ENCODE peak calls at places on chromosome 10, in six cellular contexts. D is psoas muscle; M is HCT116; X is dorsolateral prefrontal cortex; K is CD8-positive, alpha-beta memory T cell; Q is body of pancreas. A is an unnamed sample. For H3K27me3, the result is how much of the 10 kb centered on the place peaks cover.

GRCh38 chr10:27383595-27384542 is 120.2 kb upstream of the RAB18 start:
- DNase-seq in K (no peak), M (no peak), X (no peak), Q (no peak), D (no peak), A (no peak)

GRCh38 chr10:120328647-120329046 is 128.4 kb upstream of the PLPP4 start:
- DNase-seq in K (no peak), M (no peak), X (no peak), D (no peak), Q (no peak), A (no peak)

GRCh38 chr10:42553064-42553407 is 85.3 kb downstream of the ZNF33B start:
- DNase-seq in D (no peak), Q (no peak), M (no peak), X (peak), K (no peak), A (no peak)

GRCh38 chr10:34505338-34505737 is 309.8 kb downstream of the PARD3 start:
- DNase-seq in D (no peak), K (no peak), M (no peak), Q (no peak), X (no peak), A (no peak)

GRCh38 chr10:33365314-33365713 is 30.8 kb upstream of the NRP1 start:
- DNase-seq in Q (no peak), D (no peak), X (no peak), K (no peak), M (no peak), A (no peak)

GRCh38 chr10:81594991-81595390 is 280.0 kb upstream of the NRG3 start:
- DNase-seq in K (no peak), D (no peak), M (no peak), Q (no peak), X (no peak), A (no peak)

GRCh38 chr10:44968887-44969400 is 9.3 kb downstream of the RASSF4 start:
- DNase-seq in K (no peak), Q (no peak), D (no peak), M (no peak), X (no peak), A (no peak)

GRCh38 chr10:14478639-14479038 is 147.9 kb upstream of the FRMD4A start:
- DNase-seq in M (peak), K (no peak), X (peak), D (peak), Q (peak), A (peak)

GRCh38 chr10:108465871-108466641 is 1301.5 kb upstream of the SORCS1 start:
- DNase-seq in X (peak), Q (peak), M (no peak), D (peak), K (no peak), A (no peak)

GRCh38 chr10:944034-944831 is 12.7 kb upstream of the LARP4B start:
- DNase-seq in K (no peak), D (peak), X (no peak), M (no peak), Q (peak), A (no peak)

GRCh38 chr10:98088186-98088971 is 46.1 kb upstream of the R3HCC1L start:
- DNase-seq in D (peak), Q (no peak), M (no peak), X (no peak), K (no peak), A (peak)

GRCh38 chr10:91462423-91462822 is 52.3 kb downstream of the HECTD2 start:
- DNase-seq in K (no peak), Q (no peak), M (no peak), X (no peak), D (no peak), A (no peak)

GRCh38 chr10:96670786-96671185 is 49.5 kb downstream of the PIK3AP1 start:
- DNase-seq in K (no peak), X (no peak), Q (no peak), D (no peak), M (no peak), A (no peak)

GRCh38 chr10:117653170-117653515 is 110.6 kb downstream of the EMX2 start:
- DNase-seq in D (no peak), Q (no peak), X (no peak), M (peak), K (no peak), A (no peak)

GRCh38 chr10:21496285-21497176 is 29.0 kb downstream of the SKIDA1 start:
- DNase-seq in Q (peak), K (peak), X (peak), M (no peak), D (peak), A (peak)

GRCh38 chr10:12726971-12727831 is 274.3 kb downstream of the CCDC3 start:
- DNase-seq in K (no peak), M (no peak), Q (no peak), X (no peak), D (no peak), A (no peak)

GRCh38 chr10:128047991-128048826 is 78.0 kb downstream of the MKI67 start:
- DNase-seq in D (no peak), K (peak), M (no peak), Q (peak), X (no peak), A (no peak)

GRCh38 chr10:132811891-132812481 is 26.0 kb upstream of the NKX6-2 start:
- DNase-seq in D (peak), K (no peak), X (no peak), Q (no peak), M (no peak), A (no peak)

GRCh38 chr10:18554479-18554878 is 96.9 kb downstream of the NSUN6 start:
- DNase-seq in Q (no peak), K (no peak), X (no peak), D (no peak), M (no peak), A (no peak)

GRCh38 chr10:35746004-35746403 is 103.9 kb upstream of the FZD8 start:
- DNase-seq in X (no peak), Q (no peak), M (no peak), K (no peak), D (no peak), A (peak)

GRCh38 chr10:124497196-124497990 is 35.8 kb downstream of the LHPP start:
- DNase-seq in K (no peak), M (no peak), X (no peak), D (no peak), Q (no peak), A (no peak)

GRCh38 chr10:810351-810846 is 120.9 kb upstream of the DIP2C start:
- DNase-seq in M (no peak), X (no peak), Q (no peak), K (no peak), D (no peak), A (peak)

GRCh38 chr10:52488606-52489485 is 174.8 kb downstream of the DKK1 start:
- DNase-seq in X (no peak), M (no peak), K (no peak), Q (no peak), D (no peak), A (no peak)

GRCh38 chr10:28668363-28669226 is 8.7 kb upstream of the BAMBI start:
- DNase-seq in K (no peak), X (no peak), Q (peak), M (no peak), D (peak), A (peak)

GRCh38 chr10:35369049-35369760 is 32.9 kb downstream of the CCNY start:
- DNase-seq in M (no peak), K (no peak), Q (peak), D (no peak), X (no peak), A (peak)

GRCh38 chr10:94963901-94964300 is 25.4 kb downstream of the CYP2C9 start:
- DNase-seq in D (no peak), M (peak), Q (peak), X (no peak), K (no peak), A (peak)

GRCh38 chr10:16689636-16690035 is 127.6 kb downstream of the RSU1 start:
- DNase-seq in D (no peak), M (no peak), X (no peak), Q (no peak), K (no peak), A (no peak)

GRCh38 chr10:19041176-19041575 is 7.4 kb upstream of the MALRD1 start:
- DNase-seq in K (no peak), D (no peak), X (no peak), M (no peak), Q (no peak), A (no peak)

GRCh38 chr10:66366163-66366562 is 559.7 kb upstream of the LRRTM3 start:
- DNase-seq in M (no peak), Q (no peak), D (no peak), X (no peak), K (no peak), A (no peak)
- H3K4me3 ChIP-seq in M (no peak), Q (no peak), D (no peak), X (no peak), K (no peak), A (no peak)

DNA sequence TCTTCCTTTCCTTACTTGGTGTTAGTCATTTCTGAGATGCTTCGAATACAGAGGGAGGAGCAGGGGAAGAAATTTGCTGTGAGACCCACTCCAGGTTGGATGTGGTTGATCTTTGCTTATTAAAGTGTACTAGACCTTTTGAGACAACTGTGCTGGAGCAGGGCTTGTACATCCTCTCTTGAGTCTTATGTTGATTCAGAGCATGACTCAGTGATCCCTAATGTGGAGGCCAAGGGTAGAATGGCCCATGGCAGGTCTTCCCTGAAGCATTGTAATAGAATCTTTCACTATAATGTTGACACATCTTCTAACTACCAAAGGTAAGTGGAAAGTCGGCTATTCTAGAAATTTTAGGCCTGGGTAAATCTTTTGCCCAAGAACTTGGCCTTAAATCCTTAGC is 17.0 kb upstream of the SFR1 start:
- DNase-seq in M (no peak), D (no peak), K (no peak), X (no peak), Q (no peak), A (no peak)
- H3K27me3 ChIP-seq in M (under half), D (under half), K (under half), X (under half), Q (under half), A (under half)

GRCh38 chr10:69459893-69460575 is 8.8 kb downstream of the TSPAN15 start:
- DNase-seq in D (no peak), Q (no peak), M (no peak), K (no peak), X (no peak), A (no peak)
- H3K4me3 ChIP-seq in D (no peak), Q (no peak), M (no peak), K (no peak), X (no peak), A (no peak)

GRCh38 chr10:110648743-110649651 is 4.9 kb downstream of the RBM20 start:
- DNase-seq in D (no peak), K (no peak), Q (no peak), M (no peak), X (no peak), A (peak)
- H3K27me3 ChIP-seq in D (under half), K (under half), Q (under half), M (under half), X (under half), A (under half)

GRCh38 chr10:60818134-60818770 is 40.0 kb downstream of the CDK1 start:
- DNase-seq in Q (no peak), X (no peak), D (no peak), K (no peak), M (no peak), A (no peak)

GRCh38 chr10:60820093-60820769 is 42.0 kb downstream of the CDK1 start:
- DNase-seq in D (no peak), Q (no peak), M (no peak), X (no peak), K (no peak), A (peak)

GRCh38 chr10:60819271-60819670 is 41.0 kb downstream of the CDK1 start:
- DNase-seq in Q (no peak), M (no peak), X (no peak), K (no peak), D (no peak), A (no peak)

GRCh38 chr10:60816624-60817023 is 38.3 kb downstream of the CDK1 start:
- DNase-seq in K (peak), M (peak), Q (peak), D (no peak), X (peak), A (peak)

GRCh38 chr10:60817135-60817805 is 39.0 kb downstream of the CDK1 start:
- DNase-seq in K (no peak), M (no peak), X (no peak), D (no peak), Q (peak), A (no peak)
- H3K4me3 ChIP-seq in K (no peak), M (no peak), X (peak), D (no peak), Q (no peak), A (no peak)

GRCh38 chr10:122419890-122420623 is 34.4 kb upstream of the ARMS2 start:
- DNase-seq in X (peak), D (no peak), K (no peak), Q (no peak), M (no peak), A (no peak)

GRCh38 chr10:122421054-122421625 is 33.3 kb upstream of the ARMS2 start:
- DNase-seq in D (no peak), K (peak), X (no peak), M (no peak), Q (no peak), A (no peak)

GRCh38 chr10:122419016-122419415 is 35.4 kb upstream of the ARMS2 start:
- DNase-seq in Q (no peak), M (no peak), X (no peak), D (no peak), K (no peak), A (no peak)

GRCh38 chr10:122420624-122421007 is 33.8 kb upstream of the ARMS2 start:
- DNase-seq in M (no peak), K (no peak), D (no peak), Q (no peak), X (no peak), A (no peak)

GRCh38 chr10:122417667-122418066 is 36.8 kb upstream of the ARMS2 start:
- DNase-seq in M (no peak), D (no peak), Q (no peak), K (no peak), X (no peak), A (no peak)
- H3K27me3 ChIP-seq in M (under half), D (under half), Q (under half), K (under half), X (under half), A (under half)

GRCh38 chr10:75432176-75432575 is 752 bp downstream of the LRMDA start:
- DNase-seq in K (no peak), D (no peak), M (no peak), X (no peak), Q (peak), A (no peak)
- H3K4me3 ChIP-seq in K (no peak), D (peak), M (no peak), X (peak), Q (no peak), A (no peak)

DNA sequence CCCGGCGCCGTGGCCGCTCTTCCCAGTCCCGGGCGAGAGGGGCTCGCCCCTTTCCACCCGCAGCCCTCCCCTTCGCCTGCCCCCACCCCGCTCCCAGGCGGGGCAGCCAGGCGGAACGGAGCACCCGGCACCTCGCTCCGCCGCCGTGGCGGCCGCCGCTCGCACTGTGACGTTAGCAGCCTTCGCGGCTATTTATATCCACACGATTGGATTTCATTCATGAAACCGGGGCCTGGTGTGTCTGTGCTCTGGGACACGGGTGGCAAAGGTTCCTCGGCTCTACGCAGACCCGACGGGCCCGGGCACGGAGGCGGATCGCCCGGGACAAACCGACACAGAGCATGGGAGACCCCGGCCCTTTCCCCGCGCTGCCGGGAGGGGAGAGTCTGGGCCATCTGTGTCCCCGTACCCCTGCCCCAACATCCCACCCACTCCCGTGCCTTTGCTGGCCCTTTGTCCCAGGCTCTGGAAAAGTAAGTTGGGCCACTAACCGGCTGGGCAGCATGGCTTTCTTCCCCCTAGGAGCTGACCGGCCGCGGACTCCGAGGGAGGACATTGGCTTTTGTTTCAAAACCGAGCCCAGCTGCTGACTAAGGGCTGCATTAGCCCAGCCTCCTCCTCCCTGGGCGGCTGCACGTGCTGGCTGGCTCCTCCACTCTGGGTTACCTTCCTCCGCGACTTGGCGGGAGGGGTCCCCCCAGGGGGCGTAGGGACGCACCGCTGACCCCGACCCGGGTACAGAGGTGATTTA is at the start of gene RHOBTB1:
- DNase-seq in K (no peak), D (peak), Q (peak), X (peak), M (no peak), A (peak)
- H3K27me3 ChIP-seq in K (under half), D (under half), Q (under half), X (under half), M (under half), A (under half)

GRCh38 chr10:78618050-78618449 is 450.7 kb upstream of the ZMIZ1 start:
- DNase-seq in M (no peak), D (no peak), Q (no peak), X (no peak), K (no peak), A (no peak)
- H3K4me3 ChIP-seq in M (no peak), D (no peak), Q (no peak), X (no peak), K (no peak), A (no peak)

DNA sequence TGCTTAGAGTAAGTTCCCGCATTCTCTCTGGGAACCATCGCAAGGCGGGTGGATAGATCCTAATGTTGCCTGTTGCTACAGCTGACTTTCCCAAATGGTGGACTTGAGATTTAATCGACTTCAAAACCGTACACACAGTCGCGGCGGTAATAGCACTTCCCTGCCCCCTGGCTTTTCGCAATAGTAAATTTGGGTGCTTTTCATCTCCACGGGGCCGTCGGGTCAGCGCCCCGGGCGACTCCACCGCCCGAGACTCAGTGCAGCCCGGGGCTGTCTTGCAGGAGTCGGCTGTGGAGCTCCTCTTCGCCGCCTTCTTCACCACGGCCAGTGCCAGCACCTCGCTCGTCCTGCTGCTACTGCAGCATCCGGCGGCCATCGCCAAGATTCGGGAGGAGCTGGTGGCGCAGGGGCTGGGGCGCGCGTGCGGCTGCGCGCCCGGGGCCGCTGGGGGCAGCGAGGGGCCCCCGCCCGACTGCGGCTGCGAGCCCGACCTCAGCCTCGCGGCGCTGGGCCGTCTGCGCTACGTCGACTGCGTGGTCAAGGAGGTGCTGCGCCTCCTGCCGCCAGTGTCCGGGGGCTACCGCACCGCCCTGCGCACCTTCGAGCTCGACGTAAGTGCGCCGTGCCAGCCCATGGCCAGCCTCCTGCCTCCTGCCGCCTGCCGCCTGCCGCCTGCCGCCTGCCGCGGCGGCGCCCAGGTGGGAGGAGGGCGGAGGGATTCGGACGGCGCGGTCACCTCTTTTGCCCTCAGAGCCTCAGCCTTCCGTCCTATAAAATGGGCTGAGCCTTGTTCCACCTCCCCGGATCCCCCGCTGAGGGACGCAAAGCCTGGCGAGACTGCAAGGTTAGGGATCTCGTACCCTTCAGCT is 5.3 kb downstream of the CYP26C1 start:
- DNase-seq in D (no peak), M (no peak), X (no peak), K (no peak), Q (no peak), A (no peak)
- H3K27me3 ChIP-seq in D (half or more), M (under half), X (under half), K (under half), Q (under half), A (under half)

A was measured in SJCRH30.